ENCODE peak calls at places on chromosomes 16 and 17, in nine cellular contexts. Q is pancreas; L is mesendoderm; W is uterus; V is HL-60; H is heart left ventricle; D is CD8-positive, alpha-beta T cell; E is PC-9; Y is CD4-positive, CD25-positive, alpha-beta regulatory T cell. P is an unnamed sample.

GRCh38 chr17:57164814-57165213 is 79.8 kb downstream of the AKAP1 start:
- DNase-seq in D (no peak), H (no peak), L (no peak), Y (no peak), Q (no peak), V (no peak), W (no peak), E (no peak), P (no peak)

GRCh38 chr16:1884155-1884760 is 12.3 kb upstream of the MEIOB start:
- DNase-seq in H (no peak), E (no peak), Q (no peak), V (peak), L (peak), Y (no peak), W (no peak), D (no peak), P (no peak)

GRCh38 chr17:57906910-57907309 is 48.3 kb downstream of the CUEDC1 start:
- DNase-seq in D (no peak), W (no peak), Y (no peak), Q (no peak), E (no peak), H (no peak), V (no peak), L (peak), P (peak)

GRCh38 chr17:31608659-31609254 is 217.3 kb downstream of the RAB11FIP4 start:
- DNase-seq in V (no peak), D (no peak), W (no peak), H (no peak), Q (no peak), E (no peak), L (no peak), Y (no peak), P (no peak)

GRCh38 chr17:49217651-49218413 is 7.3 kb downstream of the ABI3 start:
- DNase-seq in Y (peak), V (peak), W (no peak), Q (peak), H (peak), E (no peak), L (no peak), D (peak), P (no peak)

GRCh38 chr17:59620518-59621259 is 994 bp downstream of the CLTC start:
- DNase-seq in W (peak), E (no peak), Q (peak), H (peak), D (peak), Y (peak), L (peak), V (peak), P (peak)

GRCh38 chr17:59643159-59643857 is 23.6 kb downstream of the CLTC start:
- DNase-seq in Y (no peak), Q (no peak), D (no peak), L (peak), H (no peak), W (no peak), E (peak), V (no peak), P (no peak)

GRCh38 chr17:49634487-49634865 is 43.4 kb downstream of the SPOP start:
- DNase-seq in V (no peak), W (no peak), D (no peak), Y (no peak), H (no peak), E (no peak), Q (no peak), L (no peak), P (no peak)

GRCh38 chr17:29238133-29238850 is 8.4 kb upstream of the CRYBA1 start:
- DNase-seq in W (no peak), Q (no peak), H (no peak), D (no peak), V (no peak), Y (no peak), L (no peak), E (no peak), P (no peak)

GRCh38 chr17:7258731-7259554 is 3.3 kb downstream of the CLDN7 start:
- DNase-seq in E (peak), L (no peak), V (no peak), Y (no peak), Q (no peak), H (no peak), W (no peak), D (no peak), P (no peak)

GRCh38 chr16:89058812-89059211 is 34.8 kb upstream of the ACSF3 start:
- DNase-seq in Q (no peak), D (no peak), L (no peak), E (no peak), Y (no peak), W (no peak), H (no peak), V (no peak), P (no peak)

GRCh38 chr17:71260366-71260765 is 860.5 kb upstream of the SOX9 start:
- DNase-seq in Y (no peak), E (no peak), L (no peak), V (no peak), D (no peak), W (no peak), Q (no peak), H (no peak), P (no peak)

GRCh38 chr17:42560246-42560645 is 1.7 kb upstream of the COASY start:
- DNase-seq in Q (no peak), E (no peak), L (no peak), H (no peak), D (no peak), W (no peak), V (no peak), Y (no peak), P (no peak)

GRCh38 chr17:82156284-82156925 is 56.2 kb downstream of the CCDC57 start:
- DNase-seq in E (no peak), W (no peak), L (no peak), H (no peak), V (no peak), Y (no peak), Q (no peak), D (no peak), P (no peak)

GRCh38 chr17:75109407-75110236 is at the start of gene ARMC7:
- DNase-seq in E (peak), W (peak), Q (peak), H (peak), D (peak), L (peak), V (peak), Y (peak), P (peak)

GRCh38 chr17:49101054-49101534 is 31.5 kb upstream of the B4GALNT2 start:
- DNase-seq in V (no peak), D (no peak), L (peak), E (peak), Q (peak), H (no peak), W (no peak), Y (no peak), P (peak)

GRCh38 chr17:31428111-31428510 is 36.6 kb downstream of the RAB11FIP4 start:
- DNase-seq in D (no peak), W (no peak), E (no peak), V (no peak), H (no peak), Q (no peak), Y (no peak), L (no peak), P (no peak)

GRCh38 chr17:44540246-44541084 is 16.8 kb upstream of the FZD2 start:
- DNase-seq in V (no peak), L (peak), Q (no peak), Y (no peak), D (no peak), H (no peak), W (no peak), E (no peak), P (no peak)

GRCh38 chr16:2468725-2469398 is 2.2 kb upstream of the NTN3 start:
- DNase-seq in L (no peak), Y (no peak), V (peak), E (no peak), W (no peak), Q (no peak), H (no peak), D (peak), P (no peak)

GRCh38 chr17:83050651-83051422 is 28.6 kb upstream of the METRNL start:
- DNase-seq in L (no peak), E (no peak), H (no peak), Q (peak), V (no peak), D (no peak), Y (no peak), W (no peak), P (no peak)

GRCh38 chr16:88430524-88431446 is 22.3 kb upstream of the ZFPM1 start:
- DNase-seq in H (peak), W (no peak), D (peak), Y (peak), Q (no peak), V (no peak), L (no peak), E (no peak), P (no peak)

GRCh38 chr17:72270530-72270929 is 149.7 kb downstream of the SOX9 start:
- DNase-seq in Q (no peak), E (peak), V (no peak), W (no peak), H (peak), D (no peak), L (no peak), Y (no peak), P (no peak)

GRCh38 chr16:88650749-88651275 is at the start of gene CYBA:
- DNase-seq in L (peak), V (peak), H (peak), W (peak), Q (peak), D (peak), E (no peak), Y (peak), P (peak)

GRCh38 chr17:61574542-61575351 is 16.3 kb downstream of the NACA2 start:
- DNase-seq in V (no peak), W (no peak), Y (no peak), H (no peak), E (peak), D (no peak), Q (no peak), L (peak), P (peak)

GRCh38 chr16:70582280-70582978 is 58.8 kb downstream of the SF3B3 start:
- DNase-seq in E (peak), Y (no peak), W (no peak), Q (no peak), H (no peak), L (peak), D (no peak), V (no peak), P (no peak)

GRCh38 chr17:48610282-48611211 is at the start of gene HOXB7:
- DNase-seq in V (no peak), Q (peak), H (peak), E (peak), W (peak), D (peak), L (no peak), Y (peak), P (peak)

GRCh38 chr17:66301864-66302741 is at the start of gene PRKCA:
- DNase-seq in Q (peak), H (peak), L (peak), E (no peak), Y (peak), W (peak), D (peak), V (peak), P (peak)

GRCh38 chr16:27918755-27919154 is 144.8 kb downstream of the GSG1L start:
- DNase-seq in E (no peak), Q (no peak), H (no peak), W (no peak), Y (no peak), L (no peak), V (no peak), D (no peak), P (no peak)

GRCh38 chr16:75860654-75861053 is 134.4 kb upstream of the CPHXL start:
- DNase-seq in D (no peak), L (peak), Q (no peak), V (no peak), E (no peak), H (no peak), W (no peak), Y (no peak), P (peak)

GRCh38 chr17:5631958-5632357 is 47.6 kb upstream of the NLRP1 start:
- DNase-seq in W (no peak), L (no peak), Y (no peak), H (no peak), E (no peak), D (no peak), Q (no peak), V (no peak), P (no peak)

GRCh38 chr17:28227278-28228108 is 91.5 kb upstream of the TMEM97 start:
- DNase-seq in D (no peak), L (peak), Y (no peak), E (peak), H (no peak), V (no peak), Q (peak), W (no peak), P (peak)

GRCh38 chr17:8791910-8792270 is 7.3 kb downstream of the MFSD6L start:
- DNase-seq in D (no peak), W (no peak), Q (no peak), L (peak), H (no peak), Y (no peak), V (no peak), E (no peak), P (no peak)

GRCh38 chr17:55116440-55116914 is 147.9 kb downstream of the STXBP4 start:
- DNase-seq in W (no peak), Y (peak), V (no peak), H (no peak), L (no peak), E (no peak), D (no peak), Q (no peak), P (peak)

GRCh38 chr17:60524463-60525346 is 1.3 kb downstream of the APPBP2 start:
- DNase-seq in W (no peak), Y (no peak), V (no peak), L (no peak), D (no peak), E (no peak), H (no peak), Q (no peak), P (peak)

GRCh38 chr16:11564046-11564926 is 22.4 kb downstream of the LITAF start:
- DNase-seq in H (no peak), L (no peak), Q (no peak), D (no peak), E (no peak), W (no peak), V (no peak), Y (no peak), P (no peak)
- H3K27ac ChIP-seq in H (peak), L (no peak), Q (peak), D (peak), E (no peak), W (peak), V (no peak), Y (peak), P (no peak)

GRCh38 chr17:18905226-18905625 is 46.7 kb upstream of the SLC5A10 start:
- DNase-seq in Q (no peak), D (no peak), E (no peak), V (no peak), Y (no peak), W (no peak), H (no peak), L (no peak), P (no peak)
- H3K4me3 ChIP-seq in Q (no peak), D (no peak), E (no peak), V (no peak), Y (no peak), W (no peak), H (no peak), L (no peak), P (no peak)

GRCh38 chr17:78759969-78760352 is 22.1 kb downstream of the CYTH1 start:
- DNase-seq in V (peak), H (no peak), L (no peak), Y (no peak), D (no peak), W (no peak), E (no peak), Q (no peak), P (no peak)
- H3K27ac ChIP-seq in V (peak), H (peak), L (no peak), Y (peak), D (peak), W (no peak), E (no peak), Q (peak), P (no peak)

GRCh38 chr17:76948301-76948700 is 80.1 kb downstream of the MGAT5B start:
- DNase-seq in H (no peak), Q (no peak), L (no peak), D (no peak), V (no peak), Y (no peak), E (no peak), W (no peak), P (no peak)

GRCh38 chr17:76947309-76947708 is 79.1 kb downstream of the MGAT5B start:
- DNase-seq in H (no peak), W (no peak), L (no peak), Y (no peak), E (no peak), D (no peak), V (no peak), Q (no peak), P (no peak)

GRCh38 chr17:76947771-76948170 is 79.6 kb downstream of the MGAT5B start:
- DNase-seq in H (no peak), E (no peak), W (no peak), Q (no peak), V (no peak), D (no peak), L (no peak), Y (no peak), P (no peak)

GRCh38 chr17:76949913-76950695 is 81.9 kb downstream of the MGAT5B start:
- DNase-seq in L (no peak), E (no peak), H (no peak), Y (no peak), Q (no peak), V (no peak), D (no peak), W (no peak), P (no peak)

DNA sequence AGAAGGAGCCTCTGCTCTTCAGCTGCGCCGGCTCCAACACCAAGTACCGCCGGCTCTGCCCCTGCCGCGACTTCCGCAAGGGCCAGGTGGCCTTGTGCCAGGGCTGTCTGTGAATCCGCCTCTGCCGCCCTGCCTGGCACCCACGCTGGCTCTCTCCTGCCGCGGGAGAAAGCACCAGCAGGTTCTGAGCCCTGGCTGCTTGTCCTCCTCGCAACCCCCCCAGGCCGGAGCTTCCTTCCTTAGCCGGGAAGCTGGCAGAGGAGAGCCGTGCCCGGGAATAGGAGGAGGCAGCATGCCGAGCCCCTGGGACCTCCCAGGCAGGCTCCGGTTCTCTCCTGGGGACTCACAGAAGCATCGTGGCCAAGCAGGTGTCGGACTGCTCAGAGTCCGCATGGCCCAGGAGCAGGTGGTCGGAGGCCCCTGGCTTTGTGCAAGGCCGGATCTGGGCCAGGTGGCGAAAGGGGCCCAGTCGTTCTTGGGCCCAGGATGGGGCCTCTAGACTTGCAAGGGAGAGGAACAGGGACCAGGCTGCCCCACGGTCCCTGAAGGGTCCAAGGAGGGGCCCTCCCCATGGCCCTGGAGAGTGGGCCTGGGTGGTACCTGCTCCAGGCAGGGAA is 80.6 kb downstream of the MGAT5B start:
- DNase-seq in H (no peak), Q (no peak), V (no peak), Y (no peak), D (no peak), L (no peak), E (no peak), W (no peak), P (no peak)
- H3K4me3 ChIP-seq in H (no peak), Q (no peak), V (no peak), Y (no peak), D (no peak), L (no peak), E (no peak), W (no peak), P (no peak)

GRCh38 chr16:84527486-84528269 is 23.2 kb upstream of the MEAK7 start:
- DNase-seq in L (no peak), W (no peak), D (no peak), H (peak), Y (no peak), Q (no peak), V (peak), E (no peak), P (peak)

GRCh38 chr16:84529607-84530006 is 25.1 kb upstream of the MEAK7 start:
- DNase-seq in V (no peak), Q (no peak), D (no peak), H (no peak), E (no peak), L (no peak), W (no peak), Y (no peak), P (no peak)

GRCh38 chr16:84526794-84527485 is 22.5 kb upstream of the MEAK7 start:
- DNase-seq in E (no peak), W (no peak), H (peak), L (no peak), Y (no peak), Q (no peak), V (no peak), D (no peak), P (no peak)

GRCh38 chr16:84530590-84530989 is 26.1 kb upstream of the MEAK7 start:
- DNase-seq in V (no peak), L (no peak), Y (no peak), W (no peak), Q (no peak), D (no peak), H (no peak), E (no peak), P (no peak)

GRCh38 chr16:84528317-84528716 is 23.9 kb upstream of the MEAK7 start:
- DNase-seq in Q (no peak), W (no peak), Y (no peak), H (no peak), V (no peak), D (no peak), L (no peak), E (no peak), P (no peak)
- H3K27ac ChIP-seq in Q (no peak), W (no peak), Y (no peak), H (peak), V (peak), D (no peak), L (no peak), E (no peak), P (no peak)

DNA sequence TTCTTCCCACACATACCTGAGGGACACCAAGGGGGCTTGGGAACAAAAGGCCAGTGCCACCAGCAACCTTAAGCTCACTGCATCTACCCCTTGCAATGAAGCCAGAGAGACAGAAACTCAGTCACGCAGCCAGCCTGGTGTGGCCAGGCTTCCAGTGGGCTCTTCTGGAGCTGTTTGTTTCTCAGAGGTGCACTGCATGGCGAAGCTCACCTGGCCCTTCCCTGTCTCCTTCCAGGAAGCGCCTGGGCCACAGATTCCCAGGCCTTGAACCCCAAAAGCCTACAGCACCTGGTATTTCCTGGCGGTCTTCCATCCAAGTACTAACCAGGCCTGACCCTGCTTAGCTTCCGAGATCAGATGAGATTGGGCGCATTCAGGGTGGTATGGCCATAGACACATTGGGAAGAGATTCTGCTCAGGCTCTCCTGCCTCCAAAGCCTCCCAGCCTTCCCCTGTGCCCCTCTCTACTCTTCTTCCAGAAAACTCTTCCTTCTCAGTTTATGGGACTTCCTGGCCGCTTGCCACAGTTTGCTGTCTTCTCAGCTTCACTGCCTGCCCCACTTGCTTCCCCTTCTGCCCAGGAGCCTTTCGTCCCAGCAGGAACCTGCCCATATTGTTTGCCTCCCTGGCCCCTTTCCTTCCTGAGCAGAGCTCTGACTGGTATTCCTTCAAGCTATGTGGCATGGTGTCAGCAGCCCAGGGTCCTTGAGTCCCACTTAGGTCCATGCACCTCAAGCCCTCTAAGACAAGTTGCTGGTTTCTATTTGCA is 1.6 kb downstream of the CISD3 start:
- DNase-seq in Q (peak), L (no peak), Y (no peak), E (no peak), D (no peak), V (no peak), H (no peak), W (no peak), P (no peak)
- H3K4me3 ChIP-seq in Q (peak), L (no peak), Y (no peak), E (peak), D (peak), V (peak), H (peak), W (no peak), P (no peak)

GRCh38 chr17:80861892-80862291 is 129.7 kb upstream of the CHMP6 start:
- DNase-seq in V (no peak), E (no peak), Q (no peak), L (peak), W (no peak), D (peak), Y (peak), H (peak), P (peak)
- H3K27ac ChIP-seq in V (no peak), E (no peak), Q (no peak), L (no peak), W (no peak), D (no peak), Y (no peak), H (no peak), P (no peak)